ENCODE peak calls at places on chromosomes 1 and 21, in five cellular contexts. K is C1 segment of cervical spinal cord; I is cardiac fibroblast; H is activated CD4-positive, CD25-positive, alpha-beta regulatory T cell treated with anti-CD3 and anti-CD28 coated beads, Interleukin-2, amount 50 U/mL, for 16 hours; N is HFFc6. X is an unnamed sample.

GRCh38 chr1:2914702-2915101 is 106.6 kb upstream of the ACTRT2 start:
- DNase-seq in K (peak), I (no peak), H (no peak), N (no peak), X (peak)

GRCh38 chr1:65209005-65209885 is 61.2 kb downstream of the AK4 start:
- DNase-seq in K (no peak), I (peak), H (no peak), N (peak), X (no peak)

GRCh38 chr1:36083635-36084501 is at the start of gene TEKT2:
- DNase-seq in K (peak), I (peak), H (no peak), N (no peak), X (no peak)

GRCh38 chr21:14862794-14863720 is 201.7 kb downstream of the NRIP1 start:
- DNase-seq in K (no peak), I (peak), H (no peak), N (no peak), X (no peak)

GRCh38 chr1:172446547-172446946 is 2.7 kb upstream of the PIGC start:
- DNase-seq in K (no peak), I (no peak), H (no peak), N (no peak), X (no peak)

GRCh38 chr1:228842094-228842775 is 107.0 kb downstream of the RHOU start:
- DNase-seq in K (no peak), I (peak), H (no peak), N (peak), X (peak)

GRCh38 chr1:168786476-168787330 is 57.7 kb upstream of the DPT start:
- DNase-seq in K (no peak), I (no peak), H (no peak), N (no peak), X (no peak)

GRCh38 chr1:32623775-32624174 is 26.6 kb downstream of the ZBTB8OS start:
- DNase-seq in K (no peak), I (no peak), H (no peak), N (no peak), X (no peak)

GRCh38 chr1:3070654-3071506 is 1.9 kb downstream of the PRDM16 start:
- DNase-seq in K (no peak), I (no peak), H (no peak), N (no peak), X (no peak)

GRCh38 chr21:44800103-44800502 is 1.5 kb downstream of the UBE2G2 start:
- DNase-seq in K (no peak), I (peak), H (no peak), N (no peak), X (no peak)

GRCh38 chr21:41684381-41685245 is 82.2 kb downstream of the RIPK4 start:
- DNase-seq in K (no peak), I (peak), H (no peak), N (peak), X (no peak)

GRCh38 chr1:34918609-34919561 is 10.6 kb downstream of the DLGAP3 start:
- DNase-seq in K (no peak), I (no peak), H (no peak), N (no peak), X (peak)

GRCh38 chr1:18322353-18323032 is 158.2 kb upstream of the KLHDC7A start:
- DNase-seq in K (no peak), I (no peak), H (no peak), N (no peak), X (no peak)

GRCh38 chr1:11761285-11761684 is 708 bp upstream of the C1orf167 start:
- DNase-seq in K (no peak), I (no peak), H (no peak), N (no peak), X (no peak)

GRCh38 chr1:171486048-171486519 is 754 bp downstream of the PRRC2C start:
- DNase-seq in K (peak), I (peak), H (peak), N (peak), X (peak)

GRCh38 chr1:153953859-153954365 is 4.5 kb downstream of the CRTC2 start:
- DNase-seq in K (no peak), I (no peak), H (no peak), N (no peak), X (no peak)

GRCh38 chr1:155022927-155023236 is 10.7 kb downstream of the DCST2 start:
- DNase-seq in K (no peak), I (no peak), H (no peak), N (no peak), X (no peak)

GRCh38 chr1:54545916-54546635 is 2.0 kb upstream of the ACOT11 start:
- DNase-seq in K (no peak), I (no peak), H (no peak), N (no peak), X (no peak)

X was measured in dorsolateral prefrontal cortex.